ENCODE peak calls at places on chromosomes 2 and 18, in nine cellular contexts. P is breast epithelium, Y is stomach, D is transverse colon, G is suprapubic skin, O is prostate gland, U is endothelial cell of umbilical vein, E is SK-N-SH, T is spleen. B is an unnamed sample.

GRCh38 chr2:228180126-228181097 is 1.1 kb downstream of the SPHKAP start:
- DNase-seq in P (no peak), Y (no peak), D (no peak), G (no peak), O (no peak), U (no peak), E (peak), T (no peak), B (no peak)

GRCh38 chr2:20187331-20187730 is 37.6 kb downstream of the SDC1 start:
- DNase-seq in P (no peak), Y (no peak), D (no peak), G (no peak), O (no peak), U (no peak), E (no peak), T (no peak), B (no peak)

GRCh38 chr18:34709631-34710429 is at the start of gene DTNA:
- DNase-seq in P (no peak), Y (no peak), D (no peak), G (no peak), O (no peak), U (peak), E (peak), T (no peak), B (no peak)

GRCh38 chr2:120765031-120765910 is 29.6 kb downstream of the GLI2 start:
- DNase-seq in P (peak), Y (no peak), D (no peak), G (peak), O (no peak), U (peak), E (peak), T (peak), B (peak)

GRCh38 chr2:51263921-51264320 is 232.0 kb upstream of the NRXN1 start:
- DNase-seq in P (no peak), Y (no peak), D (no peak), G (no peak), O (no peak), U (no peak), E (no peak), T (no peak), B (no peak)

GRCh38 chr18:49112664-49113063 is 161.9 kb upstream of the SMAD7 start:
- DNase-seq in P (no peak), Y (no peak), D (no peak), G (no peak), O (no peak), U (no peak), E (no peak), T (no peak), B (no peak)

GRCh38 chr2:211503856-211504255 is 947.5 kb downstream of the CPS1 start:
- DNase-seq in P (no peak), Y (no peak), D (no peak), G (no peak), O (no peak), U (no peak), E (no peak), T (no peak), B (no peak)

GRCh38 chr2:95303191-95303914 is 6.2 kb downstream of the KCNIP3 start:
- DNase-seq in P (no peak), Y (no peak), D (no peak), G (no peak), O (no peak), U (no peak), E (peak), T (no peak), B (no peak)

GRCh38 chr2:74481432-74481831 is 1.4 kb downstream of the CCDC142 start:
- DNase-seq in P (no peak), Y (no peak), D (no peak), G (no peak), O (no peak), U (no peak), E (no peak), T (no peak), B (no peak)

GRCh38 chr2:163983911-163984310 is 248.1 kb upstream of the FIGN start:
- DNase-seq in P (no peak), Y (no peak), D (no peak), G (no peak), O (no peak), U (no peak), E (no peak), T (no peak), B (no peak)

GRCh38 chr2:190333395-190333794 is 10.0 kb upstream of the INPP1 start:
- DNase-seq in P (no peak), Y (no peak), D (no peak), G (no peak), O (no peak), U (no peak), E (no peak), T (no peak), B (no peak)

GRCh38 chr2:119771331-119771730 is 11.6 kb downstream of the PTPN4 start:
- DNase-seq in P (no peak), Y (no peak), D (no peak), G (no peak), O (no peak), U (peak), E (peak), T (no peak), B (no peak)

GRCh38 chr18:4236940-4237686 is 218.0 kb downstream of the DLGAP1 start:
- DNase-seq in P (no peak), Y (no peak), D (no peak), G (no peak), O (no peak), U (no peak), E (no peak), T (no peak), B (no peak)

GRCh38 chr2:28277466-28277865 is 115.2 kb upstream of the FOSL2 start:
- DNase-seq in P (no peak), Y (no peak), D (no peak), G (no peak), O (no peak), U (no peak), E (no peak), T (no peak), B (no peak)

GRCh38 chr2:8003462-8004075 is 678.3 kb upstream of the ID2 start:
- DNase-seq in P (no peak), Y (no peak), D (peak), G (peak), O (peak), U (no peak), E (peak), T (no peak), B (peak)

GRCh38 chr2:209636066-209636465 is 135.6 kb upstream of the UNC80 start:
- DNase-seq in P (no peak), Y (no peak), D (no peak), G (no peak), O (no peak), U (no peak), E (no peak), T (no peak), B (no peak)

GRCh38 chr2:32711219-32711618 is 83.4 kb downstream of the TTC27 start:
- DNase-seq in P (no peak), Y (no peak), D (no peak), G (no peak), O (no peak), U (peak), E (no peak), T (no peak), B (no peak)

GRCh38 chr2:121319941-121320340 is 34.9 kb upstream of the TFCP2L1 start:
- DNase-seq in P (no peak), Y (no peak), D (no peak), G (no peak), O (no peak), U (no peak), E (no peak), T (no peak), B (peak)

GRCh38 chr2:61855178-61855523 is 1.3 kb upstream of the FAM161A start:
- DNase-seq in P (no peak), Y (peak), D (peak), G (no peak), O (peak), U (peak), E (no peak), T (no peak), B (no peak)

GRCh38 chr2:7886665-7887064 is 795.2 kb upstream of the ID2 start:
- DNase-seq in P (no peak), Y (no peak), D (no peak), G (no peak), O (no peak), U (no peak), E (no peak), T (no peak), B (no peak)

GRCh38 chr2:222338374-222338773 is 39.6 kb upstream of the PAX3 start:
- DNase-seq in P (no peak), Y (no peak), D (no peak), G (no peak), O (no peak), U (no peak), E (no peak), T (no peak), B (no peak)

GRCh38 chr2:111135910-111136297 is 15.2 kb downstream of the BCL2L11 start:
- DNase-seq in P (no peak), Y (no peak), D (no peak), G (peak), O (no peak), U (no peak), E (no peak), T (no peak), B (no peak)

GRCh38 chr2:145258903-145259579 is 739.1 kb upstream of the ZEB2 start:
- DNase-seq in P (no peak), Y (no peak), D (no peak), G (no peak), O (no peak), U (no peak), E (no peak), T (no peak), B (no peak)

GRCh38 chr2:6325616-6326015 is 540.1 kb downstream of the CMPK2 start:
- DNase-seq in P (no peak), Y (no peak), D (no peak), G (no peak), O (no peak), U (no peak), E (no peak), T (no peak), B (no peak)
- TF ChIP-seq CTCF in P (no peak), Y (no peak), D (no peak), G (no peak), O (no peak), U (no peak), E (no peak), T (no peak), B (no peak)

GRCh38 chr2:1744151-1744445 is 217 bp downstream of the PXDN start:
- DNase-seq in P (peak), Y (no peak), D (no peak), G (peak), O (no peak), U (peak), E (no peak), T (peak), B (peak)

GRCh38 chr2:1742300-1742679 is 2.0 kb downstream of the PXDN start:
- DNase-seq in P (no peak), Y (no peak), D (no peak), G (no peak), O (no peak), U (no peak), E (peak), T (no peak), B (peak)

GRCh38 chr2:1741851-1742250 is 2.5 kb downstream of the PXDN start:
- DNase-seq in P (no peak), Y (no peak), D (no peak), G (no peak), O (no peak), U (no peak), E (no peak), T (peak), B (peak)

GRCh38 chr2:1743396-1744150 is 742 bp downstream of the PXDN start:
- DNase-seq in P (peak), Y (no peak), D (no peak), G (peak), O (no peak), U (peak), E (peak), T (peak), B (peak)

GRCh38 chr2:1742680-1743395 is 1.5 kb downstream of the PXDN start:
- DNase-seq in P (peak), Y (peak), D (peak), G (peak), O (peak), U (peak), E (peak), T (peak), B (peak)
- TF ChIP-seq POLR2AphosphoS5 in P (peak), Y (no peak), D (peak), G (no peak), O (peak), U (peak), E (peak), T (peak), B (peak)

GRCh38 chr2:6237261-6237660 is 545.1 kb downstream of the SOX11 start:
- DNase-seq in P (no peak), Y (no peak), D (no peak), G (no peak), O (no peak), U (no peak), E (no peak), T (no peak), B (no peak)
- TF ChIP-seq CTCF in P (no peak), Y (no peak), D (no peak), G (no peak), O (no peak), U (no peak), E (no peak), T (no peak), B (no peak)

DNA sequence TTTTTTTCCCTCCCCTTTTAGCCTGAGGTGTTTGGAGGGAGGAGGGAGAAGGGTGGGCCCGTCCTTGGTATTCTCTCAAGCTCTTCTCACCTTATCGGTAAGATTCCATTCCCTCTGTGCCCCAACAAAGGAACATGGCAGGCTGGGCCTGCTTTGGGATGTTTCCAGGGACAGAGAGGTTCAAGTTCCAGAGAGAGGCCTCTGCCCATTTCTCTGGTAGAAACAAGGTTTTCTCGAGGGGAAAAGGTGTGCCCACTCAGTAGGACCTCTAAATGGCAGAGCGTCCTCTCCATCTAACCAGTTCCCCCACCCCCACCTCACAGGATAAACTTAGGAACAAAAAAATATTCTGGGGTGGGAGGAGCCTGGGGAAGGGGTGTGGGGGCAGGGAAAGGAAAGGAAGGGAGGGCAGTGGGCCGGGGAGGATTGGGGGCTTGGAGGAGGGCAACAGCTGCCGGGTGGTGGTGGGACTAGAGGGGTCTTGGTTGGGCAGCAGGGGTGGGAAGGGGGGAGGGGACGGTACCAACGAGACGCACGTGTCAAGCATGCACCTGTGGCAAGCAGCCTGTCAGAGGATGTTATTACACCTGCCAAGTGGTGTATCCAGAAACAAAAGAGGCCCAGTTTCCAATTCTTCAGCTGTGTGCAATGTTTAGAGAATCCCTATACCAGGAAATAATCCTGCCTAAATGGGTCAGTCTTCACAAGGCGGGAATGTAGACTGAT is 2.1 kb downstream of the PCBP1 start:
- DNase-seq in P (no peak), Y (peak), D (no peak), G (no peak), O (no peak), U (peak), E (peak), T (no peak), B (peak)
- TF ChIP-seq POLR2AphosphoS5 in P (no peak), Y (no peak), D (no peak), G (no peak), O (peak), U (no peak), E (no peak), T (no peak), B (no peak)

GRCh38 chr2:96344011-96344410 is 8.4 kb downstream of the NCAPH start:
- DNase-seq in P (no peak), Y (no peak), D (peak), G (no peak), O (no peak), U (no peak), E (no peak), T (peak), B (no peak)

GRCh38 chr2:96342085-96342484 is 6.5 kb downstream of the NCAPH start:
- DNase-seq in P (no peak), Y (no peak), D (no peak), G (no peak), O (no peak), U (peak), E (no peak), T (no peak), B (no peak)

GRCh38 chr2:96347395-96347794 is 11.8 kb downstream of the NCAPH start:
- DNase-seq in P (no peak), Y (no peak), D (no peak), G (no peak), O (no peak), U (no peak), E (no peak), T (no peak), B (no peak)

GRCh38 chr2:96345868-96346452 is 10.4 kb downstream of the NCAPH start:
- DNase-seq in P (no peak), Y (no peak), D (no peak), G (no peak), O (no peak), U (no peak), E (no peak), T (no peak), B (no peak)

DNA sequence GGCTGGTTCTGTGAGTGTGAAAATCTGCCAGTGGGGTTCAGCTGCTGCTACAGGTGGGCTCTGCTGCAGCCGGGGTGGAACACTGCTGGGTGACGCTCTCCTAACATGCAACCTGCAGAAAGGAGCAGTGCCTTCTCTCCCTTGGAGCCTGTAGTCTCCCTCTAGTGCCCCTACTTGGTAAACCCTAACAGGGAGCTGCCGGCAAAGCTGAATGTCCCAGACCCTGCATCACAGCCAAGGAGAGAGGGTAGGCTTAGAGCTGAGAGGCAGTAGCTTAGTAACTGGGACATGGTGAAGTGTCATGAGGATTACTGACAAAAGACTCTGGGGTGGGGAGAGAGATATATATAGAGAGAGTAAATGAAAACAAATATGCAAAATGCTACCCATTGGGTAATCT is 9.8 kb downstream of the NCAPH start:
- DNase-seq in P (no peak), Y (no peak), D (no peak), G (no peak), O (no peak), U (no peak), E (no peak), T (no peak), B (no peak)
- TF ChIP-seq CTCF in P (no peak), Y (no peak), D (no peak), G (no peak), O (no peak), U (no peak), E (no peak), T (peak), B (no peak)

GRCh38 chr2:23925702-23926288 is 1.1 kb downstream of the ATAD2B start:
- DNase-seq in P (peak), Y (peak), D (peak), G (peak), O (peak), U (peak), E (no peak), T (no peak), B (peak)
- TF ChIP-seq POLR2AphosphoS5 in P (peak), Y (peak), D (peak), G (no peak), O (peak), U (no peak), E (peak), T (peak), B (peak)